ENCODE peak calls at places on chromosomes 7 and 10, in four cellular contexts. R, Y, F and E are unnamed samples.

GRCh38 chr10:44008270-44008916 is 359.7 kb upstream of the ZNF32 start:
- DNase-seq in R (no peak), Y (no peak), F (no peak), E (no peak)

GRCh38 chr7:45007106-45007505 is 7.1 kb downstream of the CCM2 start:
- DNase-seq in R (no peak), Y (no peak), F (no peak), E (no peak)

GRCh38 chr10:53598914-53599313 is 826.3 kb upstream of the MBL2 start:
- DNase-seq in R (peak; percentile 40), Y (no peak), F (no peak), E (no peak)

GRCh38 chr7:756928-757560 is 30.0 kb upstream of the PRKAR1B start:
- DNase-seq in R (no peak), Y (no peak), F (no peak), E (no peak)

GRCh38 chr10:33352154-33352553 is 17.7 kb upstream of the NRP1 start:
- DNase-seq in R (no peak), Y (no peak), F (no peak), E (no peak)

GRCh38 chr7:27168265-27168947 is 3.1 kb upstream of the HOXA9 start:
- DNase-seq in R (peak; percentile 35), Y (peak; percentile 55), F (no peak), E (no peak)

GRCh38 chr10:119165171-119166110 is at the start of gene SFXN4:
- DNase-seq in R (peak; percentile 62), Y (peak; percentile 92), F (peak; percentile 83), E (no peak)

GRCh38 chr10:10792681-10793080 is 225.0 kb upstream of the CELF2 start:
- DNase-seq in R (no peak), Y (no peak), F (no peak), E (no peak)

GRCh38 chr10:75395171-75395954 is 6.2 kb downstream of the ZNF503 start:
- DNase-seq in R (peak; percentile 71), Y (peak; percentile 57), F (peak; percentile 92), E (peak; percentile 90)

GRCh38 chr7:122743211-122743610 is 40.5 kb upstream of the RNF148 start:
- DNase-seq in R (no peak), Y (no peak), F (no peak), E (no peak)

GRCh38 chr10:4355346-4355745 is 470.7 kb upstream of the AKR1E2 start:
- DNase-seq in R (no peak), Y (no peak), F (no peak), E (no peak)

GRCh38 chr7:123601530-123601929 is at the start of gene ASB15:
- DNase-seq in R (no peak), Y (no peak), F (no peak), E (no peak)

GRCh38 chr7:2513702-2514101 is 5.9 kb upstream of the LFNG start:
- DNase-seq in R (no peak), Y (peak; percentile 99), F (no peak), E (no peak)

GRCh38 chr7:103114576-103115008 is 34.3 kb downstream of the NAPEPLD start:
- DNase-seq in R (no peak), Y (no peak), F (no peak), E (no peak)

GRCh38 chr7:108166687-108167086 is 36.5 kb upstream of the LAMB4 start:
- DNase-seq in R (no peak), Y (no peak), F (no peak), E (no peak)

GRCh38 chr10:117217196-117217761 is 20.0 kb downstream of the KCNK18 start:
- DNase-seq in R (peak; percentile 39), Y (no peak), F (no peak), E (no peak)

GRCh38 chr10:98262571-98262970 is 5.4 kb downstream of the LOXL4 start:
- DNase-seq in R (peak; percentile 66), Y (peak; percentile 48), F (peak; percentile 18), E (peak; percentile 34)

GRCh38 chr10:69878951-69879350 is 77.2 kb downstream of the COL13A1 start:
- DNase-seq in R (no peak), Y (no peak), F (no peak), E (no peak)

GRCh38 chr7:1125603-1125969 is 34.4 kb downstream of the ZFAND2A start:
- DNase-seq in R (no peak), Y (no peak), F (no peak), E (no peak)

GRCh38 chr10:127372361-127372760 is 176.0 kb upstream of the INSYN2A start:
- DNase-seq in R (no peak), Y (no peak), F (no peak), E (no peak)

GRCh38 chr10:9895981-9896380 is 1121.7 kb upstream of the CELF2 start:
- DNase-seq in R (no peak), Y (no peak), F (no peak), E (no peak)

GRCh38 chr10:58622286-58622685 is 109.6 kb downstream of the BICC1 start:
- DNase-seq in R (no peak), Y (peak; percentile 19), F (no peak), E (no peak)

GRCh38 chr7:7795736-7796135 is 77.3 kb upstream of the RPA3 start:
- DNase-seq in R (no peak), Y (no peak), F (no peak), E (no peak)

GRCh38 chr10:132938472-132939329 is 3.7 kb downstream of the CFAP46 start:
- DNase-seq in R (peak; percentile 78), Y (peak; percentile 67), F (peak; percentile 35), E (peak; percentile 78)

GRCh38 chr7:31006864-31007263 is 43.1 kb downstream of the GHRHR start:
- DNase-seq in R (no peak), Y (no peak), F (no peak), E (no peak)

GRCh38 chr10:76624470-76624869 is 1013.1 kb downstream of the KCNMA1 start:
- DNase-seq in R (no peak), Y (no peak), F (no peak), E (no peak)

GRCh38 chr10:117318909-117319308 is 56.3 kb downstream of the PDZD8 start:
- DNase-seq in R (no peak), Y (peak; percentile 5), F (no peak), E (no peak)

GRCh38 chr7:100943693-100944092 is 5.6 kb upstream of the MUC3A start:
- DNase-seq in R (no peak), Y (no peak), F (no peak), E (no peak)

GRCh38 chr7:94908204-94909022 is 1.0 kb downstream of the PPP1R9A start:
- DNase-seq in R (peak; percentile 64), Y (peak; percentile 64), F (no peak), E (peak; percentile 77)

GRCh38 chr7:129615018-129615417 is 3.5 kb downstream of the NRF1 start:
- DNase-seq in R (no peak), Y (no peak), F (no peak), E (no peak)

GRCh38 chr10:122592161-122592560 is 31.6 kb downstream of the DMBT1 start:
- DNase-seq in R (no peak), Y (no peak), F (no peak), E (no peak)

GRCh38 chr10:2150315-2150714 is 413.0 kb upstream of the ADARB2 start:
- DNase-seq in R (no peak), Y (no peak), F (no peak), E (no peak)

GRCh38 chr10:70927221-70927943 is 39.0 kb upstream of the PCBD1 start:
- DNase-seq in R (no peak), Y (peak; percentile 44), F (no peak), E (no peak)

GRCh38 chr7:20229652-20230500 is 12.7 kb upstream of the MACC1 start:
- DNase-seq in R (no peak), Y (no peak), F (no peak), E (no peak)

GRCh38 chr10:92494522-92494921 is 79.4 kb downstream of the IDE start:
- DNase-seq in R (no peak), Y (no peak), F (no peak), E (no peak)

GRCh38 chr10:10703390-10703789 is 314.3 kb upstream of the CELF2 start:
- DNase-seq in R (no peak), Y (no peak), F (no peak), E (no peak)

DNA sequence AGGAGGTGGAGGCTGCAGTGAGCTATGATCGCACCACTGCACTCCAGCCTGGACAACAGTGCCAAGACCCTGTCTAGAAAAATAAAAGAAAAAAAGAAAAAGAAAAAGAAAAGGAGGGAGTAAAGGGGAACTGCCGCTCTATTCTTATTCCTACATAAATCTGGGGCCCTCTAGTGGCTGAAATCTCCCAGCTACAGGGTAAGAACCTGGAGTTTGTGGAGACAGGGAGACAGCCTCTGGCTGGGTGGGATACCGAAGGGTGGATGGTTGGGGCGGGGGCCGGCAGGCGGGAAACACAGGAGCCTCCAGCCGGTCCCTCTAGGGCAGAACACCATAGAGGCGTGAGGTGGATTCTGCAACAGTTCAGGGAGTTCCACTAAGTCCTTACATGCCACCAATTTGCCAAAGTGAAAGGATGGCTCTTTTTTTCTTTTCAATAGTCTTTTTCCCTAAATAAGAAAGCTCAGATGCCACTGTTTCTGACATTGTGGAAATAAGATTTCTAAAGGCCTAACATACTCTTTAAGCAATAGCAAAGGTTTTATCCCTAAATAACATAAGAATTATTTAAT is 117.3 kb downstream of the SVIL start:
- DNase-seq in R (peak; percentile 82), Y (peak; percentile 71), F (peak; percentile 39), E (no peak)
- TF ChIP-seq TEAD4 in R (no peak), Y (no peak), F (no peak), E (no peak)

DNA sequence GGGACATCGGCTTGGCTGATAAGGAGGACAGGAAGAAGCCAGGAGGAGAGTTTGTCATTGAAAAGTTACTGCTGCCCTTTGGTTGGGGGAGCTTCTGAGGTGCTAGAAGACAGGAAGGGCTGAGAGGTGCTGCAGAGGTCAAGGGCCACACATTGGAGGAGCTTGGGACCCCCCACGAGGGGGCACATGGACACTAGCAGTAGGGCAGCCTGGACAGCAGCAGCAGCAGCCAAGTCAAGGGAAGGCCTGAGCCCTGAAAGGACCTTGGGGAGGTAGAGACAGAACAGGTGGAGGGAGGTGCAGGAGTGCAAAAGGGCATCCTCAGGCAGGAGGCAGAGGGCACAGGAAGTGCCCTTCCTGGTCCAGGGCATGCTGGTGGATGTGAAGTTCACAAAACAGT is 439.7 kb upstream of the IGFBP3 start:
- DNase-seq in R (no peak), Y (no peak), F (no peak), E (no peak)
- TF ChIP-seq TEAD4 in R (no peak), Y (no peak), F (no peak), E (no peak)

GRCh38 chr10:129048513-129048912 is 418.5 kb upstream of the MGMT start:
- DNase-seq in R (no peak), Y (no peak), F (no peak), E (no peak)
- TF ChIP-seq TEAD4 in R (no peak), Y (no peak), F (no peak), E (no peak)

DNA sequence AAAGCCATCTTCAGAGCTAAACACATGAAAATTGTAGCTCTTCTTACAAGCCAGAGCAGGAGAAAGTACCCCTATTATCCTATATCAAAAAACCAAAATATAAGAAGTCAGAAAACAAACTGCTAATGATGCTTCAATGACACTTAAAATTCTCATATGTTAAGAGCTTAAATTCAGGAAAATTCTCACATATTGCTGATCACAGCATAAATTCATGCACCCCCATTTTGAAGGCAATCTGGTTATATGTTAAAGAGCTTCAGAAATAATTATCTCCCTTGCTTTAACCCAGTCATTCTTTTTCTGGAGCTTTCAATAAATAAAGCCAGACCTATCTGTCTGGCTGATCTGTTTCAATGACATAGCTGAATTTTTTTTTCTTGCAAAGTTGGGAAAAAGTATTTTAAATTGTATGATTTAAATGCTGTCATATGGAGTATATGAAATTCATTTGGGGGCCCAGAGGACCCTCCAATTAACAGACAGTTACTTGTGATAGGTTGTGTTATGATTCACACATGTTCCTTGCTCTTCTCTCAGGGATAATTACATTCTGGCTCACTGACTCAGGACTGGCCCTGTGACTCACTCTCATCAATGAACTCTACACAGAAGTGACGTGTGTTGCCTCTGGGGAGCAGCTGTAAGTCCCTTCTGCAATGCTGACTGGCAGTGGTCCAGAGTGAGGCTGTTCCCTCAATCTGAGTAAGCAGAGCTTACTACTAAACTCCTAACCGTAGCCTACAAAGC is 85.2 kb downstream of the HGF start:
- DNase-seq in R (no peak), Y (peak; percentile 63), F (no peak), E (no peak)
- TF ChIP-seq TEAD4 in R (no peak), Y (peak; percentile 84), F (no peak), E (no peak)

GRCh38 chr7:70044064-70044463 is 445.8 kb downstream of the AUTS2 start:
- DNase-seq in R (peak; percentile 16), Y (peak; percentile 61), F (no peak), E (no peak)
- TF ChIP-seq TEAD4 in R (no peak), Y (no peak), F (no peak), E (no peak)